ENCODE peak calls at places on chromosome 4, in seven cellular contexts. F is left lung; B is psoas muscle; V is naive thymus-derived CD4-positive, alpha-beta T cell; U is aorta; Z is trophoblast cell; X is right cardiac atrium. G is an unnamed sample.

GRCh38 chr4:176150283-176150682 is 45.1 kb downstream of the SPATA4 start:
- DNase-seq in X (no peak), V (peak; percentile 1), B (no peak), F (no peak), Z (peak; percentile 5), U (no peak), G (no peak)

GRCh38 chr4:89572224-89572858 is 264.6 kb downstream of the SNCA start:
- DNase-seq in X (no peak), Z (no peak), V (no peak), U (no peak), F (no peak), B (no peak), G (no peak)

GRCh38 chr4:154916068-154916467 is 135.0 kb downstream of the RBM46 start:
- DNase-seq in U (no peak), F (no peak), V (no peak), Z (no peak), B (no peak), X (no peak), G (no peak)

GRCh38 chr4:33722254-33722653 is 2522.1 kb downstream of the ARAP2 start:
- DNase-seq in Z (no peak), F (no peak), U (no peak), X (no peak), B (no peak), V (no peak), G (no peak)

GRCh38 chr4:60780874-60781273 is 419.3 kb upstream of the ADGRL3 start:
- DNase-seq in Z (peak; percentile 32), U (no peak), F (no peak), X (no peak), B (no peak), V (no peak), G (no peak)

GRCh38 chr4:102449751-102450352 is 51.3 kb upstream of the NFKB1 start:
- DNase-seq in X (no peak), B (no peak), V (peak; percentile 78), U (no peak), F (no peak), Z (peak; percentile 50), G (peak; percentile 67)

GRCh38 chr4:27007507-27007906 is 146.9 kb downstream of the STIM2 start:
- DNase-seq in Z (no peak), B (no peak), X (no peak), F (no peak), V (no peak), U (no peak), G (no peak)

GRCh38 chr4:56768301-56768700 is 53.2 kb downstream of the SPINK2 start:
- DNase-seq in V (no peak), X (no peak), Z (no peak), B (no peak), F (no peak), U (no peak), G (no peak)

GRCh38 chr4:74536557-74536956 is 91.6 kb downstream of the AREG start:
- DNase-seq in U (no peak), F (no peak), Z (no peak), V (no peak), B (no peak), X (no peak), G (no peak)

GRCh38 chr4:154010377-154010776 is 221.5 kb upstream of the SFRP2 start:
- DNase-seq in F (no peak), U (no peak), B (no peak), Z (no peak), X (no peak), V (no peak), G (no peak)

GRCh38 chr4:155906554-155907247 is 3.2 kb downstream of the TDO2 start:
- DNase-seq in X (no peak), U (no peak), B (no peak), Z (no peak), V (no peak), F (no peak), G (no peak)

GRCh38 chr4:84792366-84793301 is 173.9 kb downstream of the WDFY3 start:
- DNase-seq in B (no peak), V (no peak), U (no peak), F (no peak), X (no peak), Z (peak; percentile 4), G (no peak)

GRCh38 chr4:75308049-75308448 is 206.2 kb downstream of the RCHY1 start:
- DNase-seq in U (no peak), B (no peak), V (no peak), F (no peak), Z (no peak), X (no peak), G (no peak)

GRCh38 chr4:61411241-61411640 is 211.1 kb downstream of the ADGRL3 start:
- DNase-seq in V (no peak), F (no peak), B (no peak), Z (no peak), X (no peak), U (no peak), G (no peak)

GRCh38 chr4:52718123-52718522 is 33.1 kb downstream of the ERVMER34-1 start:
- DNase-seq in U (no peak), X (no peak), F (no peak), Z (no peak), V (no peak), B (no peak), G (no peak)

GRCh38 chr4:109803924-109804571 is 2.2 kb upstream of the CFI start:
- DNase-seq in X (no peak), V (peak; percentile 25), Z (no peak), U (no peak), F (no peak), B (no peak), G (peak; percentile 16)

GRCh38 chr4:151484396-151485102 is 75.6 kb downstream of the FHIP1A start:
- DNase-seq in F (no peak), X (no peak), Z (no peak), V (no peak), B (no peak), U (no peak), G (no peak)

GRCh38 chr4:118888666-118889312 is at the start of gene SYNPO2:
- DNase-seq in B (peak; percentile 87), Z (peak; percentile 37), U (peak; percentile 93), V (no peak), F (peak; percentile 87), X (peak; percentile 93), G (peak; percentile 6)

GRCh38 chr4:170017252-170017651 is 8.9 kb downstream of the MFAP3L start:
- DNase-seq in F (no peak), U (no peak), V (no peak), X (no peak), Z (no peak), B (no peak), G (no peak)

GRCh38 chr4:111748157-111748556 is 397.1 kb upstream of the FAM241A start:
- DNase-seq in U (no peak), F (no peak), Z (no peak), X (no peak), B (no peak), V (no peak), G (no peak)

GRCh38 chr4:124304936-124305335 is 407.6 kb downstream of the ANKRD50 start:
- DNase-seq in U (no peak), V (no peak), F (no peak), B (no peak), X (no peak), Z (no peak), G (no peak)

GRCh38 chr4:20252656-20253271 is 1.1 kb downstream of the SLIT2 start:
- DNase-seq in X (peak; percentile 64), U (peak; percentile 82), V (no peak), B (peak; percentile 65), Z (no peak), F (peak; percentile 75), G (no peak)

GRCh38 chr4:86935833-86936721 is 1.3 kb downstream of the AFF1 start:
- DNase-seq in B (peak; percentile 76), X (peak; percentile 72), Z (peak; percentile 88), U (peak; percentile 85), V (peak; percentile 74), F (peak; percentile 87), G (peak; percentile 75)

GRCh38 chr4:2850966-2851782 is 7.5 kb downstream of the ADD1 start:
- DNase-seq in V (peak; percentile 30), Z (no peak), U (no peak), F (no peak), B (no peak), X (no peak), G (no peak)

GRCh38 chr4:23720556-23720955 is 169.3 kb downstream of the PPARGC1A start:
- DNase-seq in B (no peak), U (no peak), Z (no peak), F (no peak), X (no peak), V (no peak), G (no peak)

GRCh38 chr4:102614801-102615200 is 113.6 kb downstream of the NFKB1 start:
- DNase-seq in X (no peak), U (no peak), Z (no peak), V (no peak), F (no peak), B (no peak), G (peak; percentile 39)

GRCh38 chr4:105179539-105180401 is 33.1 kb downstream of the TET2 start:
- DNase-seq in U (no peak), F (no peak), Z (no peak), B (no peak), V (no peak), X (no peak), G (no peak)

GRCh38 chr4:105171912-105172311 is 25.2 kb downstream of the TET2 start:
- DNase-seq in B (no peak), U (no peak), X (no peak), Z (no peak), F (no peak), V (no peak), G (no peak)

GRCh38 chr4:105170703-105171102 is 24.0 kb downstream of the TET2 start:
- DNase-seq in F (no peak), Z (no peak), V (no peak), U (no peak), B (no peak), X (no peak), G (no peak)

GRCh38 chr4:105174098-105174497 is 27.4 kb downstream of the TET2 start:
- DNase-seq in F (no peak), B (no peak), U (no peak), Z (no peak), X (no peak), V (no peak), G (no peak)
- H3K9me3 ChIP-seq in F (no peaks in the 10 kb centered on the region), B (no peaks in the 10 kb centered on the region), U (no peaks in the 10 kb centered on the region), Z (no peaks in the 10 kb centered on the region), X (no peaks in the 10 kb centered on the region), V (no peaks in the 10 kb centered on the region), G (no peaks in the 10 kb centered on the region)

DNA sequence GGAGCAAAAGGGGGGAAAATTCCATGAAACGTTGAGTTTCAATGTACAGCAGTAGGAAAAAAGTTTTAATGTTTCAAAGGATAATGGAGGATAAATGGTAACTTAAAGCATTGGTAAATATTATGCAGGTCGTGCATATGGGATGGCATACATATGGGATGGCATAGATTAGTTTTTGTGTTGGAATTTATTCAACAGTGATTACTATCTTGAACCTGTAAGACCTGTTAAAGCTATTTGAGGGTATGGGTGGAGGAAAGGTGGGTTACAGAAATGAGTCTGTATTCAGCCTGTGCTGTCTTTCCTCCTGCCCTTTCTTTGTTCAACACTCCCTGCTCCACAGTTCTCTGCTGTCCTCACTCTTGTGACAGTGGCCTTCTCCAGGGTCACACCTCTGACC is 54.6 kb downstream of the ARHGAP10 start:
- DNase-seq in F (no peak), B (no peak), V (no peak), X (no peak), Z (no peak), U (no peak), G (no peak)
- H3K4me1 ChIP-seq in F (peaks cover 37% of the 10 kb centered on the region), B (peaks cover 62% of the 10 kb centered on the region), V (no peaks in the 10 kb centered on the region), X (peaks cover 13% of the 10 kb centered on the region), Z (peaks cover 10% of the 10 kb centered on the region), U (peaks cover 4% of the 10 kb centered on the region), G (peaks cover 8% of the 10 kb centered on the region)

GRCh38 chr4:422587-422986 is 76.4 kb downstream of the ZNF721 start:
- DNase-seq in U (no peak), V (no peak), Z (no peak), F (no peak), X (no peak), B (no peak), G (no peak)
- H3K9me3 ChIP-seq in U (peaks cover 25% of the 10 kb centered on the region), V (peaks cover 91% of the 10 kb centered on the region), Z (peaks cover 25% of the 10 kb centered on the region), F (peaks cover 16% of the 10 kb centered on the region), X (peaks cover 19% of the 10 kb centered on the region), B (peaks cover 100% of the 10 kb centered on the region), G (peaks cover 69% of the 10 kb centered on the region)

GRCh38 chr4:163556650-163557391 is 62.3 kb downstream of the TMA16 start:
- DNase-seq in X (no peak), V (no peak), Z (no peak), F (no peak), B (no peak), U (no peak), G (no peak)
- H3K4me1 ChIP-seq in X (peaks cover 2% of the 10 kb centered on the region), V (peaks cover 18% of the 10 kb centered on the region), Z (no peaks in the 10 kb centered on the region), F (peaks cover 37% of the 10 kb centered on the region), B (no peaks in the 10 kb centered on the region), U (no peaks in the 10 kb centered on the region), G (peaks cover 34% of the 10 kb centered on the region)

G was measured in CD4-positive, alpha-beta memory T cell.